ENCODE peak calls at places on chromosomes 13 and 19, in five cellular contexts. T, N, D, U and B are unnamed samples.

GRCh38 chr19:50983625-50984292 is at the start of gene KLK7:
- DNase-seq in N (no peak), U (no peak), T (no peak), D (no peak), B (no peak)

GRCh38 chr19:45154064-45154827 is 6.5 kb downstream of the NKPD1 start:
- DNase-seq in D (peak; percentile 92), N (no peak), U (no peak), T (no peak), B (no peak)

GRCh38 chr13:83618966-83619365 is 263.3 kb downstream of the SLITRK1 start:
- DNase-seq in D (peak; percentile 18), T (no peak), N (no peak), U (no peak), B (peak; percentile 62)

GRCh38 chr13:101785858-101786257 is 333.4 kb downstream of the ITGBL1 start:
- DNase-seq in U (no peak), T (no peak), D (peak; percentile 10), N (no peak), B (peak; percentile 13)

GRCh38 chr13:41587490-41587889 is 130.1 kb downstream of the RGCC start:
- DNase-seq in U (peak; percentile 32), D (no peak), N (no peak), T (no peak), B (no peak)

GRCh38 chr19:42573642-42574041 is 21.1 kb downstream of the CEACAM8 start:
- DNase-seq in U (no peak), N (no peak), D (no peak), T (no peak), B (no peak)

GRCh38 chr13:82905071-82905470 is 977.2 kb downstream of the SLITRK1 start:
- DNase-seq in D (no peak), T (no peak), N (no peak), U (no peak), B (no peak)

GRCh38 chr13:99985243-99985874 is 3.8 kb downstream of the ZIC2 start:
- DNase-seq in T (no peak), N (no peak), U (no peak), D (no peak), B (no peak)

GRCh38 chr13:98664047-98664446 is 87.1 kb upstream of the STK24 start:
- DNase-seq in T (no peak), D (peak; percentile 85), N (no peak), U (no peak), B (peak; percentile 69)

GRCh38 chr13:97953376-97953970 is at the start of gene IPO5:
- DNase-seq in D (no peak), T (no peak), U (no peak), N (no peak), B (no peak)

GRCh38 chr19:50195224-50195623 is 8.2 kb upstream of the MYH14 start:
- DNase-seq in T (no peak), U (no peak), D (no peak), N (no peak), B (no peak)

GRCh38 chr19:34507414-34508067 is 26.0 kb downstream of the WTIP start:
- DNase-seq in U (no peak), T (no peak), N (no peak), D (no peak), B (no peak)

GRCh38 chr19:35114656-35115537 is 726 bp upstream of the FXYD3 start:
- DNase-seq in N (peak; percentile 83), D (peak; percentile 51), U (peak; percentile 56), T (peak; percentile 70), B (peak; percentile 65)

GRCh38 chr19:51359294-51359693 is 6.9 kb downstream of the ETFB start:
- DNase-seq in T (no peak), N (no peak), D (no peak), U (no peak), B (peak; percentile 66)

GRCh38 chr13:63184693-63185092 is 1769.0 kb upstream of the PCDH20 start:
- DNase-seq in T (no peak), N (no peak), D (peak; percentile 24), U (no peak), B (peak; percentile 25)

GRCh38 chr13:48975101-48975925 is at the start of gene FNDC3A:
- DNase-seq in N (peak; percentile 89), D (peak; percentile 29), T (peak; percentile 56), U (peak; percentile 14), B (peak; percentile 73)

GRCh38 chr13:114142640-114143490 is 10.4 kb upstream of the RASA3 start:
- DNase-seq in U (peak; percentile 77), T (no peak), D (no peak), N (peak; percentile 72), B (no peak)

GRCh38 chr13:50928088-50928487 is 18.5 kb downstream of the RNASEH2B start:
- DNase-seq in D (no peak), N (no peak), U (no peak), T (no peak), B (no peak)

GRCh38 chr13:53198017-53198416 is 169.4 kb downstream of the OLFM4 start:
- DNase-seq in N (no peak), U (no peak), T (no peak), D (no peak), B (no peak)

GRCh38 chr13:80798576-80799133 is 457.7 kb upstream of the SPRY2 start:
- DNase-seq in T (no peak), D (no peak), U (no peak), N (no peak), B (no peak)

GRCh38 chr19:10863107-10863700 is 8.1 kb upstream of the CARM1 start:
- DNase-seq in N (no peak), T (no peak), U (no peak), D (no peak), B (no peak)

GRCh38 chr13:109163052-109163413 is 533.6 kb downstream of the MYO16 start:
- DNase-seq in U (no peak), N (no peak), T (no peak), D (no peak), B (no peak)

GRCh38 chr19:6693681-6694080 is 23.7 kb upstream of the TNFSF14 start:
- DNase-seq in N (no peak), T (no peak), D (no peak), U (no peak), B (no peak)

GRCh38 chr13:48555441-48555840 is 22.6 kb upstream of the RCBTB2 start:
- DNase-seq in D (no peak), U (no peak), T (no peak), N (no peak), B (no peak)

GRCh38 chr19:18196511-18196845 is 3.5 kb downstream of the MPV17L2 start:
- DNase-seq in D (no peak), T (no peak), U (no peak), N (no peak), B (no peak)
- H3K27ac ChIP-seq in D (peak overlapping the region; percentile 1), T (no peak overlapping the region), U (no peak overlapping the region), N (no peak overlapping the region), B (peak overlapping the region; percentile 98)

GRCh38 chr19:40313229-40313983 is 28.3 kb upstream of the AKT2 start:
- DNase-seq in N (no peak), U (no peak), D (no peak), T (no peak), B (no peak)

GRCh38 chr19:40309666-40310065 is 24.5 kb upstream of the AKT2 start:
- DNase-seq in T (no peak), N (no peak), U (no peak), D (no peak), B (no peak)

GRCh38 chr19:40314646-40315045 is 29.5 kb upstream of the AKT2 start:
- DNase-seq in T (no peak), D (no peak), N (no peak), U (no peak), B (no peak)

GRCh38 chr19:40315812-40316475 is 30.8 kb upstream of the AKT2 start:
- DNase-seq in N (no peak), U (no peak), T (no peak), D (no peak), B (no peak)

GRCh38 chr19:40312533-40312932 is 27.4 kb upstream of the AKT2 start:
- DNase-seq in N (no peak), D (no peak), T (no peak), U (no peak), B (no peak)
- TF ChIP-seq CTCF in N (no peak), D (no peak), T (no peak), U (no peak), B (no peak)

DNA sequence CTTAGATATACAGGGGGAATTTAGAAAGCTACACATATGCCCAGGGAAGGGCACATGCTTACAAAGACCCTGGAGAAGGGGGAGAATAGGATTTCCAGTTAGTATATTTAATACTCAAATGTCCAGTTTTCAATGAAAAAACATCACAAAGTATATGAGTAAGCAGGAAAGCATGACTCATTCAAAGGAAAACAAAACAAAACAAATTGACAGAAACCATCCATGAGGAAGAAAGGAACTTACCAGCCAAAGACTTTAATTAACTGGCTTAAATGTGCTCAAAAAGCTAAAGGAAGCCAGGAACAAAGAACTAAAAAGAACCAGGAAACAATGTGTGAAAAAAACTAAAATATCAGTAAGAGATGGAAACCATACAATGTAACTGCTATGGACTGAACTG is 716.2 kb upstream of the ARGLU1 start:
- DNase-seq in T (no peak), U (no peak), N (no peak), D (no peak), B (no peak)
- H3K27ac ChIP-seq in T (no peak overlapping the region), U (no peak overlapping the region), N (no peak overlapping the region), D (no peak overlapping the region), B (no peak overlapping the region)

GRCh38 chr19:4374451-4375163 is 25.7 kb downstream of the SH3GL1 start:
- DNase-seq in N (peak; percentile 95), T (peak; percentile 81), U (no peak), D (peak; percentile 63), B (peak; percentile 71)
- TF ChIP-seq CTCF in N (no peak), T (no peak), U (no peak), D (no peak), B (no peak)

DNA sequence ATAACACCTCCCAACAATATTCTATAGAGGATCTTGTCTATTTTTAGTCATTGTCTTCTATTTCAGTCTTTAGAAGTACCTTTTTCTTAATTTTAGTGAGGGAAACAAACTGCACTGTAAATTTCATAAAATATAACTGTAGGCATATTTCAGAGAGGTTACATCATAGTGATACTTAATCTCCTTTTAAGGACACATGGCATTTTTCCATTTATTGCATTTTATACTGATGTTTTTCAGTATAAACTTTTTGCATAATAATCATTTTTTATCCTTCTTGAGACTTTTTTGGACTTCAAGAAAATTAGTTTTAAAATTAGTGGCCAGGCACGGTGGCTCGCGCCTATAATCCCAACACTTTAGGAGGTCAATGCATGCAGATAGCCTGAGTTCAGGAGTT is 6.6 kb downstream of the ZNF700 start:
- DNase-seq in U (no peak), T (no peak), N (no peak), D (no peak), B (no peak)
- H3K27ac ChIP-seq in U (no peak overlapping the region), T (no peak overlapping the region), N (no peak overlapping the region), D (no peak overlapping the region), B (no peak overlapping the region)

GRCh38 chr13:39602614-39603366 is at the start of gene LHFPL6:
- DNase-seq in U (peak; percentile 18), D (no peak), N (peak; percentile 87), T (peak; percentile 78), B (peak; percentile 87)
- TF ChIP-seq CTCF in U (no peak), D (peak; percentile 23), N (no peak), T (no peak), B (peak; percentile 71)